ENCODE peak calls at places on chromosome 20, in four cellular contexts. W is T-cell; X is activated CD4-positive, CD25-positive, alpha-beta regulatory T cell; N is NCI-H69. H is an unnamed sample.

GRCh38 chr20:62918830-62919229 is 7.5 kb downstream of the DIDO1 start:
- DNase-seq in W (peak; percentile 29), X (no peak), N (no peak), H (no peak)

GRCh38 chr20:25038103-25038410 is 19.9 kb downstream of the ACSS1 start:
- DNase-seq in X (no peak), W (no peak), N (no peak), H (no peak)

GRCh38 chr20:34990231-34990630 is 34.6 kb downstream of the MYH7B start:
- DNase-seq in W (no peak), N (no peak), X (no peak), H (no peak)

GRCh38 chr20:11890331-11891080 is 27.2 kb upstream of the BTBD3 start:
- DNase-seq in N (peak; percentile 99), X (no peak), W (peak; percentile 9), H (peak; percentile 98)

GRCh38 chr20:7841967-7842301 is 98.3 kb downstream of the HAO1 start:
- DNase-seq in X (no peak), W (no peak), N (peak; percentile 17), H (peak; percentile 51)

GRCh38 chr20:8039048-8039447 is 19.5 kb upstream of the TMX4 start:
- DNase-seq in W (no peak), X (no peak), N (peak; percentile 20), H (no peak)

GRCh38 chr20:17614176-17614811 is 44.4 kb downstream of the DSTN start:
- DNase-seq in N (peak; percentile 88), W (no peak), X (no peak), H (peak; percentile 41)

GRCh38 chr20:63351811-63352591 is 9.1 kb downstream of the CHRNA4 start:
- DNase-seq in W (no peak), X (no peak), N (peak; percentile 29), H (peak; percentile 20)

GRCh38 chr20:431012-431904 is 23.2 kb downstream of the RBCK1 start:
- DNase-seq in X (no peak), N (peak; percentile 79), W (no peak), H (peak; percentile 94)

GRCh38 chr20:13430346-13431002 is 208.3 kb downstream of the TASP1 start:
- DNase-seq in W (no peak), N (no peak), X (no peak), H (no peak)

GRCh38 chr20:37243937-37244571 is 17.6 kb downstream of the GHRH start:
- DNase-seq in W (no peak), X (no peak), N (no peak), H (no peak)

GRCh38 chr20:768426-768978 is at the start of gene SLC52A3:
- DNase-seq in N (peak; percentile 8), W (no peak), X (no peak), H (peak; percentile 30)

GRCh38 chr20:19310541-19310940 is 98.1 kb downstream of the SLC24A3 start:
- DNase-seq in W (no peak), N (no peak), X (no peak), H (no peak)

GRCh38 chr20:17796096-17796563 is 96.4 kb downstream of the BANF2 start:
- DNase-seq in X (no peak), W (no peak), N (no peak), H (no peak)

GRCh38 chr20:845226-845868 is 11.8 kb downstream of the FAM110A start:
- DNase-seq in W (no peak), X (no peak), N (peak; percentile 39), H (peak; percentile 13)

GRCh38 chr20:24017160-24017761 is 28.7 kb upstream of the GGTLC1 start:
- DNase-seq in X (no peak), W (no peak), N (no peak), H (no peak)

GRCh38 chr20:17690144-17690543 is 8.1 kb upstream of the RRBP1 start:
- DNase-seq in W (no peak), X (no peak), N (no peak), H (no peak)

GRCh38 chr20:18739785-18740184 is 73.8 kb upstream of the SCP2D1 start:
- DNase-seq in W (no peak), N (peak; percentile 81), X (no peak), H (no peak)

GRCh38 chr20:49281059-49281912 is 3.4 kb upstream of the ZNFX1 start:
- DNase-seq in N (no peak), W (no peak), X (no peak), H (peak; percentile 82)

GRCh38 chr20:24770628-24771556 is 178.2 kb upstream of the CST7 start:
- DNase-seq in N (no peak), W (no peak), X (no peak), H (no peak)

GRCh38 chr20:57779401-57780003 is 69.7 kb upstream of the PMEPA1 start:
- DNase-seq in N (peak; percentile 17), X (no peak), W (no peak), H (no peak)

GRCh38 chr20:23702021-23702420 is 13.2 kb upstream of the CST4 start:
- DNase-seq in X (no peak), N (no peak), W (no peak), H (no peak)

GRCh38 chr20:1381753-1382591 is 10.9 kb downstream of the FKBP1A start:
- DNase-seq in X (no peak), N (peak; percentile 14), W (no peak), H (peak; percentile 23)